ENCODE peak calls at places on chromosomes 12 and 14, in five cellular contexts. L is fibroblast of lung, W is skeletal muscle cell, J is BJ, E is IMR-90. Z is an unnamed sample.

GRCh38 chr14:74980746-74981661 is 21.7 kb upstream of the EIF2B2 start:
- DNase-seq in L (peak), W (no peak), J (no peak), E (peak), Z (no peak)

GRCh38 chr14:104107611-104108569 is 22.4 kb downstream of the ASPG start:
- DNase-seq in L (no peak), W (no peak), J (no peak), E (no peak), Z (peak)

GRCh38 chr12:80707830-80708534 is 548 bp downstream of the MYF6 start:
- DNase-seq in L (no peak), W (no peak), J (no peak), E (no peak), Z (no peak)

GRCh38 chr14:55389330-55389729 is 22.3 kb downstream of the ATG14 start:
- DNase-seq in L (peak), W (no peak), J (peak), E (peak), Z (no peak)

GRCh38 chr12:115384391-115384790 is 700.4 kb upstream of the TBX3 start:
- DNase-seq in L (no peak), W (no peak), J (no peak), E (no peak), Z (peak)

GRCh38 chr12:42696424-42697149 is 107.0 kb upstream of the PRICKLE1 start:
- DNase-seq in L (peak), W (peak), J (no peak), E (peak), Z (no peak)

GRCh38 chr14:63727231-63727735 is 582 bp downstream of the SGPP1 start:
- DNase-seq in L (peak), W (no peak), J (no peak), E (peak), Z (no peak)

GRCh38 chr12:47286676-47287075 is 206.9 kb upstream of the AMIGO2 start:
- DNase-seq in L (no peak), W (no peak), J (no peak), E (no peak), Z (no peak)

GRCh38 chr12:44717612-44718011 is 158.5 kb downstream of the NELL2 start:
- DNase-seq in L (no peak), W (no peak), J (no peak), E (no peak), Z (no peak)

GRCh38 chr12:110790301-110790700 is 47.6 kb upstream of the PPP1CC start:
- DNase-seq in L (peak), W (no peak), J (no peak), E (no peak), Z (no peak)

GRCh38 chr12:131365821-131366260 is 345.0 kb upstream of the SFSWAP start:
- DNase-seq in L (no peak), W (no peak), J (no peak), E (no peak), Z (no peak)

GRCh38 chr12:109735825-109736551 is 22.4 kb downstream of the FAM222A start:
- DNase-seq in L (no peak), W (no peak), J (no peak), E (no peak), Z (no peak)

GRCh38 chr12:56634837-56635538 is 4.9 kb upstream of the BAZ2A start:
- DNase-seq in L (peak), W (peak), J (peak), E (peak), Z (peak)

GRCh38 chr12:95700316-95700785 is 90.2 kb downstream of the NTN4 start:
- DNase-seq in L (peak), W (peak), J (peak), E (peak), Z (peak)

GRCh38 chr12:49261726-49262125 is 3.2 kb upstream of the TUBA1C start:
- DNase-seq in L (no peak), W (no peak), J (peak), E (peak), Z (no peak)

GRCh38 chr14:54606178-54606577 is 39.2 kb downstream of the SAMD4A start:
- DNase-seq in L (peak), W (no peak), J (no peak), E (no peak), Z (no peak)

GRCh38 chr14:75905505-75905904 is 76.3 kb downstream of the TGFB3 start:
- DNase-seq in L (peak), W (no peak), J (no peak), E (peak), Z (no peak)

GRCh38 chr14:80202888-80203562 is 8.3 kb downstream of the DIO2 start:
- DNase-seq in L (no peak), W (no peak), J (no peak), E (no peak), Z (peak)

GRCh38 chr12:51383281-51383905 is 7.8 kb downstream of the GALNT6 start:
- DNase-seq in L (no peak), W (no peak), J (no peak), E (no peak), Z (peak)

GRCh38 chr14:67170706-67171105 is 18.5 kb upstream of the GARIN2 start:
- DNase-seq in L (no peak), W (no peak), J (no peak), E (peak), Z (no peak)

GRCh38 chr14:79514700-79515099 is 696.6 kb downstream of the DIO2 start:
- DNase-seq in L (peak), W (peak), J (peak), E (peak), Z (peak)

GRCh38 chr14:103624860-103625259 is 4.2 kb upstream of the KLC1 start:
- DNase-seq in L (peak), W (no peak), J (no peak), E (peak), Z (peak)

GRCh38 chr14:21044106-21044618 is 2.0 kb downstream of the RNASE7 start:
- DNase-seq in L (no peak), W (no peak), J (no peak), E (no peak), Z (no peak)

GRCh38 chr12:44972746-44973421 is 78.0 kb downstream of the DBX2 start:
- DNase-seq in L (no peak), W (no peak), J (no peak), E (no peak), Z (peak)

GRCh38 chr14:23899788-23900187 is 53.8 kb upstream of the DHRS4 start:
- DNase-seq in L (no peak), W (no peak), J (no peak), E (no peak), Z (no peak)

GRCh38 chr12:53049582-53050318 is at the start of gene TNS2:
- DNase-seq in L (peak), W (no peak), J (no peak), E (peak), Z (peak)

GRCh38 chr14:104291123-104292000 is 153.0 kb downstream of the KIF26A start:
- DNase-seq in L (no peak), W (no peak), J (no peak), E (no peak), Z (no peak)

GRCh38 chr12:103160622-103161021 is 203.1 kb downstream of the ASCL1 start:
- DNase-seq in L (no peak), W (no peak), J (no peak), E (no peak), Z (no peak)

GRCh38 chr12:103166949-103167348 is 209.5 kb downstream of the ASCL1 start:
- DNase-seq in L (no peak), W (no peak), J (no peak), E (no peak), Z (no peak)

DNA sequence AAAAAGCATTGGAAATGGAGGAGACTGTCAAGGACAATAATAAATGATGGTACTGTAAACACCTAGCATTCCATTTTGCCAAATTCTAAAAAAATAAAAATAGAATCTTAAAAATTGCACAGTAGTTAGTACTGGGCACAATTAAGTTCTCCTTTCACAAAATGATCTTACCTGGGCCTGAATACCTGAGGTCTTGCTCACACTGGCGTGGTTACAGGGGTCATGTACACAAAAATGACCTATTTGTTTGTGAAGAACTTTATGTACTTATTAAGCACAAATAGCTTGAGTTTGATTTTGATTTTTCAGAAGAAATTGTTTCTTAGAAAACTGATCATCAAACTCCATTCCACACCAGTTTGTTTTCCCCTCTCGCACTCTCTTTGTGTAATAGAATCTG is 204.1 kb downstream of the ASCL1 start:
- DNase-seq in L (no peak), W (no peak), J (no peak), E (no peak), Z (no peak)
- H3K4me3 ChIP-seq in L (no peak), W (no peak), J (no peak), E (no peak), Z (no peak)

DNA sequence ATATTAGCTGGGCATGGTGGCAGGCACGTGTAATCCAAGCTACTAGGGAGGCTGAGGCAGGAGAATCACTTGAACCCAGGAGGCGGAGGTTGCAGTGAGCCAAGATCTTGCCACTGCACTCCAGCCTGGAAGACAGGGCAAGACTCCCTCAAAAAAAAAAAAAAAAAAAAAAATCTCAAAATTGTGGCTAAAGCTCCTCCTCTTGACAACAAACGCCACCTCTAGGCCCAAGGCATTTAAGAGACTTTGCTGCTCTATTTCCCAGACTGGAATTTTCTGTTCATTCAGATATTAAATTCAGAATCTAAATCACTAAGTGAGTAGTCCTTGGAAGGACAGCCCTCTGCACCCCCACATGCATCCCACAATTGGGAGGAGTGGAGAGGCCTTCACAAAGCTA is 1.4 kb downstream of the ZFYVE1 start:
- DNase-seq in L (peak), W (peak), J (no peak), E (peak), Z (no peak)
- H3K4me3 ChIP-seq in L (peak), W (peak), J (peak), E (peak), Z (no peak)

DNA sequence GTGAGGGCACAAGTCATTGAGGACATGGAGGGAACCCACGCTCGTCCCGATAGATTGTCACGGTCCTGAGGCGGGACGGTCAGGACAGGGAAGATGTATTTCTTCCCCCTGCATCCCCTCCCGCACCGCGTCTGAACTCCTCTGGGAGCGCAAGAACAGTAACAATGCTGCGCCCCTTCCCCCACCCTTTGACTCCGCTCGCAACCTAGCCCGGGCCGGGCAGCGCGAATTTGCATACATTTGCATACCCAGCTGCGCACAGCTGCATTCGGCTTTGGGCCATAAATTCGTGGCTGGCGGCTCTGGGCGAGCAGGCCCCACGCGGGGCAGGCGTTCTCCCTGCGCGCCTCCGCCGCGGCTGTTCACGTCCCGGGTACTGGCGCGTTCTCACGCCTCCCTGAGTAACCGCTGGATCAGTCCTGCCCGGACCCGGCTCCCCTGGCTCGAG is 29.0 kb upstream of the SMUG1 start:
- DNase-seq in L (peak), W (no peak), J (no peak), E (no peak), Z (no peak)
- H3K4me3 ChIP-seq in L (peak), W (peak), J (peak), E (peak), Z (peak)

GRCh38 chr12:120367924-120368788 is 808 bp downstream of the MSI1 start:
- DNase-seq in L (no peak), W (no peak), J (no peak), E (no peak), Z (no peak)

GRCh38 chr12:120370343-120371243 is 1.6 kb upstream of the MSI1 start:
- DNase-seq in L (no peak), W (no peak), J (no peak), E (no peak), Z (no peak)

GRCh38 chr12:120367252-120367923 is 1.6 kb downstream of the MSI1 start:
- DNase-seq in L (no peak), W (no peak), J (no peak), E (no peak), Z (no peak)

GRCh38 chr12:120369476-120370342 is 745 bp upstream of the MSI1 start:
- DNase-seq in L (no peak), W (no peak), J (no peak), E (no peak), Z (no peak)

GRCh38 chr12:120368789-120369475 is at the start of gene MSI1:
- DNase-seq in L (no peak), W (no peak), J (no peak), E (no peak), Z (no peak)
- H3K4me3 ChIP-seq in L (no peak), W (peak), J (no peak), E (no peak), Z (no peak)

GRCh38 chr14:37594238-37594915 is 672 bp downstream of the FOXA1 start:
- DNase-seq in L (peak), W (peak), J (peak), E (peak), Z (peak)
- H3K4me3 ChIP-seq in L (peak), W (peak), J (peak), E (peak), Z (peak)

GRCh38 chr14:73287071-73287470 is 49.8 kb downstream of the PAPLN start:
- DNase-seq in L (no peak), W (no peak), J (no peak), E (no peak), Z (no peak)

GRCh38 chr14:73289308-73289707 is 52.0 kb downstream of the PAPLN start:
- DNase-seq in L (no peak), W (no peak), J (no peak), E (no peak), Z (no peak)

GRCh38 chr14:73286598-73286997 is 49.3 kb downstream of the PAPLN start:
- DNase-seq in L (no peak), W (no peak), J (no peak), E (no peak), Z (no peak)

GRCh38 chr14:73289729-73290128 is 52.4 kb downstream of the PAPLN start:
- DNase-seq in L (no peak), W (no peak), J (no peak), E (peak), Z (no peak)

GRCh38 chr14:73290279-73290678 is 53.0 kb downstream of the PAPLN start:
- DNase-seq in L (peak), W (no peak), J (no peak), E (peak), Z (no peak)
- H3K4me3 ChIP-seq in L (no peak), W (no peak), J (no peak), E (no peak), Z (no peak)

Z was measured in bronchial epithelial cell.